ENCODE peak calls at places on chromosomes 16 and 17, in nine cellular contexts. One of them, this sample, is unnamed.

GRCh38 chr16:87259431-87259830 is 57.8 kb downstream of the C16orf95 start:
- DNase-seq in body of pancreas: no peak
- DNase-seq in NCI-H1105: no peak
- DNase-seq in cardiac septum: no peak
- DNase-seq in endothelial cell: no peak
- DNase-seq in C1 segment of cervical spinal cord: no peak
- DNase-seq in hepatic stellate cell: no peak
- DNase-seq in HT1080: no peak
- DNase-seq in T1000: no peak
- DNase-seq in this sample: no peak

GRCh38 chr17:32610027-32610650 is 123.3 kb downstream of the CDK5R1 start:
- DNase-seq in body of pancreas: no peak
- DNase-seq in cardiac septum: no peak
- DNase-seq in endothelial cell: no peak
- DNase-seq in C1 segment of cervical spinal cord: no peak
- DNase-seq in T1000: no peak
- DNase-seq in NCI-H1105: no peak
- DNase-seq in HT1080: no peak
- DNase-seq in hepatic stellate cell: no peak
- DNase-seq in this sample: no peak

GRCh38 chr17:34366051-34366450 is 3.0 kb upstream of the CCL1 start:
- DNase-seq in C1 segment of cervical spinal cord: no peak
- DNase-seq in hepatic stellate cell: no peak
- DNase-seq in endothelial cell: no peak
- DNase-seq in cardiac septum: no peak
- DNase-seq in HT1080: no peak
- DNase-seq in T1000: no peak
- DNase-seq in body of pancreas: no peak
- DNase-seq in NCI-H1105: no peak
- DNase-seq in this sample: no peak

GRCh38 chr16:29256501-29256981 is 150.0 kb downstream of the NPIPB11 start:
- DNase-seq in T1000: no peak
- DNase-seq in C1 segment of cervical spinal cord: no peak
- DNase-seq in body of pancreas: no peak
- DNase-seq in cardiac septum: no peak
- DNase-seq in hepatic stellate cell: no peak
- DNase-seq in endothelial cell: no peak
- DNase-seq in HT1080: no peak
- DNase-seq in NCI-H1105: no peak
- DNase-seq in this sample: no peak

GRCh38 chr17:20920813-20921199 is 122.0 kb downstream of the USP22 start:
- DNase-seq in NCI-H1105: no peak
- DNase-seq in hepatic stellate cell: peak; percentile 48
- DNase-seq in T1000: no peak
- DNase-seq in body of pancreas: no peak
- DNase-seq in endothelial cell: no peak
- DNase-seq in cardiac septum: no peak
- DNase-seq in HT1080: peak; percentile 25
- DNase-seq in C1 segment of cervical spinal cord: no peak
- DNase-seq in this sample: peak; percentile 16

GRCh38 chr17:9468532-9468931 is 107.1 kb downstream of the STX8 start:
- DNase-seq in HT1080: no peak
- DNase-seq in hepatic stellate cell: no peak
- DNase-seq in cardiac septum: no peak
- DNase-seq in NCI-H1105: no peak
- DNase-seq in T1000: no peak
- DNase-seq in endothelial cell: no peak
- DNase-seq in body of pancreas: peak; percentile 24
- DNase-seq in C1 segment of cervical spinal cord: no peak
- DNase-seq in this sample: no peak

GRCh38 chr17:39152134-39152884 is 872 bp upstream of the PLXDC1 start:
- DNase-seq in HT1080: no peak
- DNase-seq in body of pancreas: no peak
- DNase-seq in NCI-H1105: no peak
- DNase-seq in C1 segment of cervical spinal cord: no peak
- DNase-seq in hepatic stellate cell: no peak
- DNase-seq in cardiac septum: no peak
- DNase-seq in T1000: no peak
- DNase-seq in endothelial cell: peak; percentile 35
- DNase-seq in this sample: no peak

GRCh38 chr17:13825526-13826040 is 223.9 kb upstream of the HS3ST3A1 start:
- DNase-seq in endothelial cell: no peak
- DNase-seq in T1000: no peak
- DNase-seq in C1 segment of cervical spinal cord: no peak
- DNase-seq in hepatic stellate cell: no peak
- DNase-seq in NCI-H1105: no peak
- DNase-seq in cardiac septum: no peak
- DNase-seq in HT1080: no peak
- DNase-seq in body of pancreas: no peak
- DNase-seq in this sample: no peak

GRCh38 chr16:9934723-9935508 is 247.3 kb downstream of the GRIN2A start:
- DNase-seq in endothelial cell: no peak
- DNase-seq in T1000: no peak
- DNase-seq in C1 segment of cervical spinal cord: no peak
- DNase-seq in hepatic stellate cell: no peak
- DNase-seq in cardiac septum: no peak
- DNase-seq in HT1080: no peak
- DNase-seq in NCI-H1105: no peak
- DNase-seq in body of pancreas: no peak
- DNase-seq in this sample: no peak

GRCh38 chr16:84885024-84885910 is 65.5 kb downstream of the CRISPLD2 start:
- DNase-seq in hepatic stellate cell: no peak
- DNase-seq in T1000: no peak
- DNase-seq in cardiac septum: no peak
- DNase-seq in NCI-H1105: no peak
- DNase-seq in body of pancreas: no peak
- DNase-seq in HT1080: no peak
- DNase-seq in endothelial cell: no peak
- DNase-seq in C1 segment of cervical spinal cord: no peak
- DNase-seq in this sample: no peak

GRCh38 chr17:73710095-73710592 is 65.9 kb upstream of the SDK2 start:
- DNase-seq in endothelial cell: peak; percentile 78
- DNase-seq in body of pancreas: peak; percentile 66
- DNase-seq in cardiac septum: peak; percentile 80
- DNase-seq in hepatic stellate cell: no peak
- DNase-seq in T1000: no peak
- DNase-seq in C1 segment of cervical spinal cord: no peak
- DNase-seq in HT1080: peak; percentile 42
- DNase-seq in NCI-H1105: no peak
- DNase-seq in this sample: peak; percentile 24

GRCh38 chr17:40615989-40616476 is 31.6 kb downstream of the SMARCE1 start:
- DNase-seq in endothelial cell: no peak
- DNase-seq in hepatic stellate cell: no peak
- DNase-seq in cardiac septum: no peak
- DNase-seq in C1 segment of cervical spinal cord: no peak
- DNase-seq in NCI-H1105: no peak
- DNase-seq in HT1080: no peak
- DNase-seq in body of pancreas: no peak
- DNase-seq in T1000: no peak
- DNase-seq in this sample: no peak

GRCh38 chr16:65658339-65659275 is 536.7 kb upstream of the CDH11 start:
- DNase-seq in T1000: peak; percentile 63
- DNase-seq in HT1080: peak; percentile 94
- DNase-seq in body of pancreas: no peak
- DNase-seq in cardiac septum: no peak
- DNase-seq in NCI-H1105: no peak
- DNase-seq in hepatic stellate cell: peak; percentile 47
- DNase-seq in C1 segment of cervical spinal cord: no peak
- DNase-seq in endothelial cell: peak; percentile 9
- DNase-seq in this sample: peak; percentile 59

GRCh38 chr17:77209330-77209748 is 68.6 kb downstream of the SEC14L1 start:
- DNase-seq in HT1080: no peak
- DNase-seq in T1000: no peak
- DNase-seq in endothelial cell: no peak
- DNase-seq in body of pancreas: no peak
- DNase-seq in C1 segment of cervical spinal cord: no peak
- DNase-seq in cardiac septum: no peak
- DNase-seq in hepatic stellate cell: no peak
- DNase-seq in NCI-H1105: no peak
- DNase-seq in this sample: no peak

GRCh38 chr17:13557077-13557476 is 44.7 kb downstream of the HS3ST3A1 start:
- DNase-seq in cardiac septum: no peak
- DNase-seq in body of pancreas: no peak
- DNase-seq in C1 segment of cervical spinal cord: no peak
- DNase-seq in HT1080: peak; percentile 53
- DNase-seq in T1000: no peak
- DNase-seq in hepatic stellate cell: no peak
- DNase-seq in NCI-H1105: no peak
- DNase-seq in endothelial cell: no peak
- DNase-seq in this sample: no peak

GRCh38 chr17:47292206-47292605 is 31.5 kb upstream of the EFCAB13 start:
- DNase-seq in C1 segment of cervical spinal cord: no peak
- DNase-seq in cardiac septum: no peak
- DNase-seq in endothelial cell: no peak
- DNase-seq in T1000: no peak
- DNase-seq in HT1080: no peak
- DNase-seq in NCI-H1105: no peak
- DNase-seq in hepatic stellate cell: no peak
- DNase-seq in body of pancreas: no peak
- DNase-seq in this sample: no peak

GRCh38 chr16:19354371-19354770 is 63.3 kb upstream of the TMC5 start:
- DNase-seq in body of pancreas: no peak
- DNase-seq in HT1080: no peak
- DNase-seq in NCI-H1105: no peak
- DNase-seq in hepatic stellate cell: no peak
- DNase-seq in cardiac septum: no peak
- DNase-seq in endothelial cell: no peak
- DNase-seq in T1000: no peak
- DNase-seq in C1 segment of cervical spinal cord: no peak
- DNase-seq in this sample: no peak

GRCh38 chr16:25988089-25988488 is 296.3 kb downstream of the HS3ST4 start:
- DNase-seq in cardiac septum: no peak
- DNase-seq in T1000: no peak
- DNase-seq in HT1080: no peak
- DNase-seq in hepatic stellate cell: no peak
- DNase-seq in NCI-H1105: peak; percentile 93
- DNase-seq in C1 segment of cervical spinal cord: no peak
- DNase-seq in body of pancreas: no peak
- DNase-seq in endothelial cell: no peak
- DNase-seq in this sample: no peak

GRCh38 chr16:14179116-14179515 is 108.0 kb downstream of the MRTFB start:
- DNase-seq in endothelial cell: no peak
- DNase-seq in NCI-H1105: no peak
- DNase-seq in body of pancreas: no peak
- DNase-seq in hepatic stellate cell: no peak
- DNase-seq in T1000: no peak
- DNase-seq in HT1080: no peak
- DNase-seq in cardiac septum: no peak
- DNase-seq in C1 segment of cervical spinal cord: no peak
- DNase-seq in this sample: no peak

GRCh38 chr16:76946879-76947278 is 244.1 kb upstream of the MON1B start:
- DNase-seq in HT1080: peak; percentile 93
- DNase-seq in cardiac septum: no peak
- DNase-seq in T1000: no peak
- DNase-seq in endothelial cell: no peak
- DNase-seq in NCI-H1105: no peak
- DNase-seq in C1 segment of cervical spinal cord: no peak
- DNase-seq in hepatic stellate cell: peak; percentile 11
- DNase-seq in body of pancreas: no peak
- DNase-seq in this sample: peak; percentile 5

GRCh38 chr17:40063034-40063765 is 435 bp downstream of the THRA start:
- DNase-seq in HT1080: peak; percentile 17
- DNase-seq in hepatic stellate cell: no peak
- DNase-seq in T1000: no peak
- DNase-seq in body of pancreas: peak; percentile 53
- DNase-seq in NCI-H1105: peak; percentile 1
- DNase-seq in C1 segment of cervical spinal cord: no peak
- DNase-seq in cardiac septum: no peak
- DNase-seq in endothelial cell: peak; percentile 40
- DNase-seq in this sample: peak; percentile 54

GRCh38 chr17:58492238-58493121 is 4.3 kb upstream of the HSF5 start:
- DNase-seq in HT1080: no peak
- DNase-seq in endothelial cell: no peak
- DNase-seq in C1 segment of cervical spinal cord: no peak
- DNase-seq in hepatic stellate cell: no peak
- DNase-seq in body of pancreas: no peak
- DNase-seq in cardiac septum: no peak
- DNase-seq in T1000: no peak
- DNase-seq in NCI-H1105: no peak
- DNase-seq in this sample: no peak

GRCh38 chr17:29836643-29837042 is 93.4 kb downstream of the SSH2 start:
- DNase-seq in hepatic stellate cell: no peak
- DNase-seq in C1 segment of cervical spinal cord: no peak
- DNase-seq in body of pancreas: no peak
- DNase-seq in cardiac septum: no peak
- DNase-seq in endothelial cell: no peak
- DNase-seq in NCI-H1105: no peak
- DNase-seq in T1000: no peak
- DNase-seq in HT1080: no peak
- DNase-seq in this sample: no peak

GRCh38 chr16:285146-286055 is 2.4 kb downstream of the PDIA2 start:
- DNase-seq in body of pancreas: peak; percentile 38
- DNase-seq in NCI-H1105: no peak
- DNase-seq in hepatic stellate cell: no peak
- DNase-seq in HT1080: no peak
- DNase-seq in C1 segment of cervical spinal cord: no peak
- DNase-seq in T1000: no peak
- DNase-seq in cardiac septum: no peak
- DNase-seq in endothelial cell: no peak
- DNase-seq in this sample: no peak

GRCh38 chr17:41835800-41836549 is at the start of gene NT5C3B:
- DNase-seq in HT1080: peak; percentile 38
- DNase-seq in hepatic stellate cell: peak; percentile 94
- DNase-seq in cardiac septum: no peak
- DNase-seq in body of pancreas: peak; percentile 59
- DNase-seq in endothelial cell: peak; percentile 64
- DNase-seq in NCI-H1105: peak; percentile 30
- DNase-seq in T1000: peak; percentile 42
- DNase-seq in C1 segment of cervical spinal cord: no peak
- DNase-seq in this sample: peak; percentile 96

GRCh38 chr17:49745175-49746139 is 18.5 kb downstream of the FAM117A start:
- DNase-seq in C1 segment of cervical spinal cord: no peak
- DNase-seq in HT1080: no peak
- DNase-seq in T1000: no peak
- DNase-seq in endothelial cell: no peak
- DNase-seq in NCI-H1105: no peak
- DNase-seq in body of pancreas: no peak
- DNase-seq in hepatic stellate cell: no peak
- DNase-seq in cardiac septum: no peak
- DNase-seq in this sample: no peak

GRCh38 chr16:52384378-52384777 is 162.6 kb downstream of the TOX3 start:
- DNase-seq in endothelial cell: no peak
- DNase-seq in C1 segment of cervical spinal cord: no peak
- DNase-seq in NCI-H1105: no peak
- DNase-seq in HT1080: no peak
- DNase-seq in body of pancreas: no peak
- DNase-seq in T1000: no peak
- DNase-seq in hepatic stellate cell: no peak
- DNase-seq in cardiac septum: no peak
- DNase-seq in this sample: no peak

GRCh38 chr17:73369126-73369525 is 57.3 kb upstream of the CDC42EP4 start:
- DNase-seq in HT1080: no peak
- DNase-seq in T1000: no peak
- DNase-seq in endothelial cell: no peak
- DNase-seq in hepatic stellate cell: no peak
- DNase-seq in cardiac septum: no peak
- DNase-seq in body of pancreas: peak; percentile 65
- DNase-seq in NCI-H1105: no peak
- DNase-seq in C1 segment of cervical spinal cord: no peak
- DNase-seq in this sample: no peak

GRCh38 chr16:85963746-85964370 is 64.9 kb downstream of the IRF8 start:
- DNase-seq in NCI-H1105: peak; percentile 69
- DNase-seq in C1 segment of cervical spinal cord: no peak
- DNase-seq in hepatic stellate cell: no peak
- DNase-seq in T1000: no peak
- DNase-seq in HT1080: no peak
- DNase-seq in cardiac septum: no peak
- DNase-seq in body of pancreas: no peak
- DNase-seq in endothelial cell: no peak
- DNase-seq in this sample: no peak

GRCh38 chr17:16339959-16340358 is 13.3 kb downstream of the CENPV start:
- DNase-seq in HT1080: no peak
- DNase-seq in cardiac septum: no peak
- DNase-seq in T1000: no peak
- DNase-seq in endothelial cell: no peak
- DNase-seq in hepatic stellate cell: no peak
- DNase-seq in body of pancreas: no peak
- DNase-seq in C1 segment of cervical spinal cord: no peak
- DNase-seq in NCI-H1105: no peak
- DNase-seq in this sample: no peak

This sample was measured in AG08396.